ENCODE peak calls at places on chromosomes 1 and 21, in seven cellular contexts. One of them, this sample, is unnamed.

GRCh38 chr1:210597555-210598134 is 268.9 kb downstream of the HHAT start:
- DNase-seq in GM23338: no peak
- DNase-seq in ovary: no peak
- DNase-seq in CD4-positive, alpha-beta T cell: no peak
- DNase-seq in SJSA1: peak; percentile 85
- DNase-seq in heart right ventricle: no peak
- DNase-seq in cardiac muscle cell: no peak
- DNase-seq in this sample: no peak

GRCh38 chr1:179770887-179771502 is 27.9 kb downstream of the FAM163A start:
- DNase-seq in GM23338: peak; percentile 25
- DNase-seq in ovary: no peak
- DNase-seq in CD4-positive, alpha-beta T cell: no peak
- DNase-seq in SJSA1: no peak
- DNase-seq in heart right ventricle: no peak
- DNase-seq in cardiac muscle cell: no peak
- DNase-seq in this sample: no peak

GRCh38 chr1:3368711-3369436 is 85.6 kb upstream of the ARHGEF16 start:
- DNase-seq in GM23338: peak; percentile 42
- DNase-seq in ovary: no peak
- DNase-seq in CD4-positive, alpha-beta T cell: no peak
- DNase-seq in SJSA1: no peak
- DNase-seq in heart right ventricle: no peak
- DNase-seq in cardiac muscle cell: no peak
- DNase-seq in this sample: no peak

GRCh38 chr1:71850936-71851335 is 431.4 kb downstream of the NEGR1 start:
- DNase-seq in GM23338: no peak
- DNase-seq in ovary: no peak
- DNase-seq in CD4-positive, alpha-beta T cell: no peak
- DNase-seq in SJSA1: no peak
- DNase-seq in heart right ventricle: no peak
- DNase-seq in cardiac muscle cell: no peak
- DNase-seq in this sample: no peak

GRCh38 chr1:160862151-160863061 is at the start of gene CD244:
- DNase-seq in GM23338: no peak
- DNase-seq in ovary: no peak
- DNase-seq in CD4-positive, alpha-beta T cell: no peak
- DNase-seq in SJSA1: no peak
- DNase-seq in heart right ventricle: no peak
- DNase-seq in cardiac muscle cell: peak; percentile 77
- DNase-seq in this sample: no peak

GRCh38 chr1:167630568-167631385 is 745 bp downstream of the RCSD1 start:
- DNase-seq in GM23338: no peak
- DNase-seq in ovary: no peak
- DNase-seq in CD4-positive, alpha-beta T cell: no peak
- DNase-seq in SJSA1: no peak
- DNase-seq in heart right ventricle: no peak
- DNase-seq in cardiac muscle cell: peak; percentile 42
- DNase-seq in this sample: no peak

GRCh38 chr1:34923490-34923889 is 6.0 kb downstream of the DLGAP3 start:
- DNase-seq in GM23338: no peak
- DNase-seq in ovary: no peak
- DNase-seq in CD4-positive, alpha-beta T cell: no peak
- DNase-seq in SJSA1: no peak
- DNase-seq in heart right ventricle: no peak
- DNase-seq in cardiac muscle cell: no peak
- DNase-seq in this sample: peak; percentile 38

GRCh38 chr21:41884501-41885030 is 5.4 kb upstream of the PRDM15 start:
- DNase-seq in GM23338: no peak
- DNase-seq in ovary: no peak
- DNase-seq in CD4-positive, alpha-beta T cell: no peak
- DNase-seq in SJSA1: no peak
- DNase-seq in heart right ventricle: no peak
- DNase-seq in cardiac muscle cell: no peak
- DNase-seq in this sample: no peak

GRCh38 chr1:162779043-162779442 is 11.5 kb upstream of the HSD17B7 start:
- DNase-seq in GM23338: no peak
- DNase-seq in ovary: no peak
- DNase-seq in CD4-positive, alpha-beta T cell: no peak
- DNase-seq in SJSA1: no peak
- DNase-seq in heart right ventricle: no peak
- DNase-seq in cardiac muscle cell: no peak
- DNase-seq in this sample: no peak

GRCh38 chr1:160237558-160237957 is 24.8 kb downstream of the DCAF8 start:
- DNase-seq in GM23338: no peak
- DNase-seq in ovary: no peak
- DNase-seq in CD4-positive, alpha-beta T cell: no peak
- DNase-seq in SJSA1: no peak
- DNase-seq in heart right ventricle: no peak
- DNase-seq in cardiac muscle cell: no peak
- DNase-seq in this sample: no peak

GRCh38 chr1:23799570-23800395 is 771 bp downstream of the GALE start:
- DNase-seq in GM23338: peak; percentile 78
- DNase-seq in ovary: peak; percentile 59
- DNase-seq in CD4-positive, alpha-beta T cell: no peak
- DNase-seq in SJSA1: peak; percentile 63
- DNase-seq in heart right ventricle: peak; percentile 48
- DNase-seq in cardiac muscle cell: peak; percentile 63
- DNase-seq in this sample: no peak

GRCh38 chr1:20645414-20645813 is 12.2 kb downstream of the PINK1 start:
- DNase-seq in GM23338: no peak
- DNase-seq in ovary: no peak
- DNase-seq in CD4-positive, alpha-beta T cell: no peak
- DNase-seq in SJSA1: no peak
- DNase-seq in heart right ventricle: no peak
- DNase-seq in cardiac muscle cell: no peak
- DNase-seq in this sample: no peak

GRCh38 chr1:21652937-21653743 is 16.0 kb downstream of the RAP1GAP start:
- DNase-seq in GM23338: no peak
- DNase-seq in ovary: no peak
- DNase-seq in CD4-positive, alpha-beta T cell: no peak
- DNase-seq in SJSA1: no peak
- DNase-seq in heart right ventricle: no peak
- DNase-seq in cardiac muscle cell: no peak
- DNase-seq in this sample: no peak

GRCh38 chr1:21655748-21656147 is 13.4 kb downstream of the RAP1GAP start:
- DNase-seq in GM23338: peak; percentile 85
- DNase-seq in ovary: no peak
- DNase-seq in CD4-positive, alpha-beta T cell: no peak
- DNase-seq in SJSA1: no peak
- DNase-seq in heart right ventricle: no peak
- DNase-seq in cardiac muscle cell: no peak
- DNase-seq in this sample: no peak

GRCh38 chr1:21655259-21655658 is 13.9 kb downstream of the RAP1GAP start:
- DNase-seq in GM23338: no peak
- DNase-seq in ovary: no peak
- DNase-seq in CD4-positive, alpha-beta T cell: no peak
- DNase-seq in SJSA1: no peak
- DNase-seq in heart right ventricle: no peak
- DNase-seq in cardiac muscle cell: no peak
- DNase-seq in this sample: no peak

GRCh38 chr1:21653744-21654100 is 15.4 kb downstream of the RAP1GAP start:
- DNase-seq in GM23338: no peak
- DNase-seq in ovary: no peak
- DNase-seq in CD4-positive, alpha-beta T cell: no peak
- DNase-seq in SJSA1: no peak
- DNase-seq in heart right ventricle: no peak
- DNase-seq in cardiac muscle cell: no peak
- DNase-seq in this sample: no peak

GRCh38 chr1:21654209-21654608 is 14.9 kb downstream of the RAP1GAP start:
- DNase-seq in GM23338: no peak
- DNase-seq in ovary: no peak
- DNase-seq in CD4-positive, alpha-beta T cell: no peak
- DNase-seq in SJSA1: no peak
- DNase-seq in heart right ventricle: no peak
- DNase-seq in cardiac muscle cell: no peak
- DNase-seq in this sample: no peak
- H3K27ac ChIP-seq in GM23338: no peak overlapping the region
- H3K27ac ChIP-seq in ovary: no peak overlapping the region
- H3K27ac ChIP-seq in CD4-positive, alpha-beta T cell: no peak overlapping the region
- H3K27ac ChIP-seq in SJSA1: no peak overlapping the region
- H3K27ac ChIP-seq in heart right ventricle: no peak overlapping the region
- H3K27ac ChIP-seq in cardiac muscle cell: no peak overlapping the region
- H3K27ac ChIP-seq in this sample: no peak overlapping the region

GRCh38 chr1:116809181-116809508 is 54.9 kb downstream of the CD2 start:
- DNase-seq in GM23338: no peak
- DNase-seq in ovary: no peak
- DNase-seq in CD4-positive, alpha-beta T cell: no peak
- DNase-seq in SJSA1: no peak
- DNase-seq in heart right ventricle: no peak
- DNase-seq in cardiac muscle cell: no peak
- DNase-seq in this sample: no peak
- H3K27ac ChIP-seq in GM23338: no peak overlapping the region
- H3K27ac ChIP-seq in ovary: no peak overlapping the region
- H3K27ac ChIP-seq in CD4-positive, alpha-beta T cell: peak overlapping the region; percentile 21
- H3K27ac ChIP-seq in SJSA1: no peak overlapping the region
- H3K27ac ChIP-seq in heart right ventricle: no peak overlapping the region
- H3K27ac ChIP-seq in cardiac muscle cell: no peak overlapping the region
- H3K27ac ChIP-seq in this sample: no peak overlapping the region

GRCh38 chr1:5859766-5860165 is 132.5 kb downstream of the NPHP4 start:
- DNase-seq in GM23338: no peak
- DNase-seq in ovary: no peak
- DNase-seq in CD4-positive, alpha-beta T cell: no peak
- DNase-seq in SJSA1: no peak
- DNase-seq in heart right ventricle: no peak
- DNase-seq in cardiac muscle cell: no peak
- DNase-seq in this sample: no peak

GRCh38 chr1:5863238-5863637 is 129.0 kb downstream of the NPHP4 start:
- DNase-seq in GM23338: no peak
- DNase-seq in ovary: no peak
- DNase-seq in CD4-positive, alpha-beta T cell: no peak
- DNase-seq in SJSA1: no peak
- DNase-seq in heart right ventricle: no peak
- DNase-seq in cardiac muscle cell: no peak
- DNase-seq in this sample: no peak

GRCh38 chr1:5864256-5864655 is 128.0 kb downstream of the NPHP4 start:
- DNase-seq in GM23338: no peak
- DNase-seq in ovary: no peak
- DNase-seq in CD4-positive, alpha-beta T cell: no peak
- DNase-seq in SJSA1: no peak
- DNase-seq in heart right ventricle: no peak
- DNase-seq in cardiac muscle cell: no peak
- DNase-seq in this sample: no peak

GRCh38 chr1:5860277-5860676 is 131.9 kb downstream of the NPHP4 start:
- DNase-seq in GM23338: peak; percentile 14
- DNase-seq in ovary: no peak
- DNase-seq in CD4-positive, alpha-beta T cell: no peak
- DNase-seq in SJSA1: no peak
- DNase-seq in heart right ventricle: no peak
- DNase-seq in cardiac muscle cell: no peak
- DNase-seq in this sample: no peak

DNA sequence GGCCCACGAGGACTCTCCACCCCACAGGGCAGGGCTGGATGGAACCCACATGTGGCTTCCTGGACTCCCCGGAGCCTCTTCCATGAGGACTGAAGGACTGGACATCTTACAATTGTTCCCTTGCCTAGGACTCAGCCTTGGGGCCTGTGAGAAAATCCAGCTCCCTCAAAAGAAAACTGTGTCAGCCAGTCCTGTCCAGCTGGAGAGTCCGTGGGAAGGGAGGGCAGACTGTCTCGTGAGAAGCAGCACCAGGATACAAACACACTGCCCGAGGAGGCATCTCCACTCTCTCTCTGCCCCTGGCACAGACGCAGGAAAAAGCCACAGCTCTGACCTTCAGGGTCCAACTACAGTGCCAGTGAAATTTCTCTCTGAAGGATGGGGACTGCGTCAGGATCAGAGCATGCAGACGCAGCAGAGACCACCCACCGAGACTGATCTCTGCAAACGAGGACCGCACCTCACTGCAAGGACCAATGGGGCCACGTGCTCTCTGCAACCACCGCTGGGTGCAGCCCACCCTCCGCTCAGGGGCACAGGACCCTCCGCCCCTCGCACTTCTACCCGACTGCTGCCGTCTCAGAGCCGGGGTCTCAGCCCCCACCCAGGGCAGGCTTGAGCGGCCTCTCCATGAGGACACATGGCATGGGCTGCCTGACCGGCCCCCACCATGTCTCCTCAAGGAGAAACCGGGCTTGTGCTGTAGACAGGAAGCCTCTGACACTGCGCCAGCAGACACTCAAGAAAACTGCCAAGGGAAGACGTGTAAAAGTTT is 130.0 kb downstream of the NPHP4 start:
- DNase-seq in GM23338: no peak
- DNase-seq in ovary: no peak
- DNase-seq in CD4-positive, alpha-beta T cell: no peak
- DNase-seq in SJSA1: peak; percentile 94
- DNase-seq in heart right ventricle: no peak
- DNase-seq in cardiac muscle cell: no peak
- DNase-seq in this sample: no peak
- H3K27ac ChIP-seq in GM23338: no peak overlapping the region
- H3K27ac ChIP-seq in ovary: no peak overlapping the region
- H3K27ac ChIP-seq in CD4-positive, alpha-beta T cell: no peak overlapping the region
- H3K27ac ChIP-seq in SJSA1: peak overlapping the region; percentile 82
- H3K27ac ChIP-seq in heart right ventricle: no peak overlapping the region
- H3K27ac ChIP-seq in cardiac muscle cell: no peak overlapping the region
- H3K27ac ChIP-seq in this sample: no peak overlapping the region

GRCh38 chr1:109721971-109722370 is 9.9 kb downstream of the GSTM5 start:
- DNase-seq in GM23338: no peak
- DNase-seq in ovary: no peak
- DNase-seq in CD4-positive, alpha-beta T cell: no peak
- DNase-seq in SJSA1: no peak
- DNase-seq in heart right ventricle: no peak
- DNase-seq in cardiac muscle cell: no peak
- DNase-seq in this sample: no peak

GRCh38 chr1:109717729-109718128 is 5.7 kb downstream of the GSTM5 start:
- DNase-seq in GM23338: no peak
- DNase-seq in ovary: no peak
- DNase-seq in CD4-positive, alpha-beta T cell: no peak
- DNase-seq in SJSA1: no peak
- DNase-seq in heart right ventricle: no peak
- DNase-seq in cardiac muscle cell: no peak
- DNase-seq in this sample: no peak

GRCh38 chr1:109721046-109721445 is 9.0 kb downstream of the GSTM5 start:
- DNase-seq in GM23338: no peak
- DNase-seq in ovary: no peak
- DNase-seq in CD4-positive, alpha-beta T cell: no peak
- DNase-seq in SJSA1: no peak
- DNase-seq in heart right ventricle: no peak
- DNase-seq in cardiac muscle cell: no peak
- DNase-seq in this sample: no peak

GRCh38 chr1:109718495-109718894 is 6.4 kb downstream of the GSTM5 start:
- DNase-seq in GM23338: no peak
- DNase-seq in ovary: no peak
- DNase-seq in CD4-positive, alpha-beta T cell: no peak
- DNase-seq in SJSA1: no peak
- DNase-seq in heart right ventricle: no peak
- DNase-seq in cardiac muscle cell: no peak
- DNase-seq in this sample: no peak

DNA sequence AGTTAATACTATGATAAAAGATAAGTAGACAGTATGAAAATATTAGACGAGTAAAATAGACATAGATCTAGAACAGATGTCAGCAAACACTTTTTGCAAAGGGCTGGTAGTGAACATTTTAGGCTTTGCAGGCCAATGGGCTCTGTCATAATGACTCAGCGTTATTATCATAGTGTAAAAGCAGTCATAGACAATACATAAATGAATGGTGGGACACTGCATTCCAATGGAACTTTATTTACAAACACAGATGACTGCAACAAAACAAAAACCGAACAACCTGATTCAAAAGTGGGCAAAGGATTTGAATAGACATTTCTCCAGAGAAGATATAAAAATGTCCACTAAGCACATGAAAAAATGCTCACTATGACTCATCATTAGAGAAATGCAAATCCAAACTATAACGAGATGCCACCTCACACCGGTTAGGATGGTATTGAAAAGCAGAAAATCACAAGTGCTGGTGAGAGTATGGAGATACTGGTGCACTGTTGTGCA is 7.3 kb downstream of the GSTM5 start:
- DNase-seq in GM23338: no peak
- DNase-seq in ovary: no peak
- DNase-seq in CD4-positive, alpha-beta T cell: no peak
- DNase-seq in SJSA1: peak; percentile 74
- DNase-seq in heart right ventricle: no peak
- DNase-seq in cardiac muscle cell: no peak
- DNase-seq in this sample: no peak
- H3K27ac ChIP-seq in GM23338: no peak overlapping the region
- H3K27ac ChIP-seq in ovary: no peak overlapping the region
- H3K27ac ChIP-seq in CD4-positive, alpha-beta T cell: no peak overlapping the region
- H3K27ac ChIP-seq in SJSA1: peak overlapping the region; percentile 46
- H3K27ac ChIP-seq in heart right ventricle: no peak overlapping the region
- H3K27ac ChIP-seq in cardiac muscle cell: no peak overlapping the region
- H3K27ac ChIP-seq in this sample: no peak overlapping the region

This sample was measured in coronary artery.